ENCODE peak calls at places on chromosomes 16 and 17, in eight cellular contexts. One of them, this sample, is unnamed.

GRCh38 chr16:7921360-7921759 is 588.7 kb downstream of the RBFOX1 start:
- DNase-seq in osteocyte: no peak
- DNase-seq in breast epithelium: no peak
- DNase-seq in fibroblast of mammary gland: no peak
- DNase-seq in prostate gland: no peak
- DNase-seq in heart right ventricle: no peak
- DNase-seq in tibial nerve: no peak
- DNase-seq in MM.1S: no peak
- DNase-seq in this sample: no peak

GRCh38 chr17:63317166-63317845 is 128.8 kb downstream of the CYB561 start:
- DNase-seq in osteocyte: no peak
- DNase-seq in breast epithelium: no peak
- DNase-seq in fibroblast of mammary gland: no peak
- DNase-seq in prostate gland: no peak
- DNase-seq in heart right ventricle: no peak
- DNase-seq in tibial nerve: no peak
- DNase-seq in MM.1S: no peak
- DNase-seq in this sample: no peak

GRCh38 chr17:56595831-56596740 is 2.6 kb downstream of the NOG start:
- DNase-seq in osteocyte: no peak
- DNase-seq in breast epithelium: no peak
- DNase-seq in fibroblast of mammary gland: no peak
- DNase-seq in prostate gland: no peak
- DNase-seq in heart right ventricle: no peak
- DNase-seq in tibial nerve: no peak
- DNase-seq in MM.1S: no peak
- DNase-seq in this sample: no peak

GRCh38 chr16:24372824-24373223 is 116.7 kb downstream of the CACNG3 start:
- DNase-seq in osteocyte: no peak
- DNase-seq in breast epithelium: no peak
- DNase-seq in fibroblast of mammary gland: no peak
- DNase-seq in prostate gland: no peak
- DNase-seq in heart right ventricle: no peak
- DNase-seq in tibial nerve: no peak
- DNase-seq in MM.1S: no peak
- DNase-seq in this sample: no peak

GRCh38 chr17:61475726-61476125 is 23.5 kb downstream of the TBX4 start:
- DNase-seq in osteocyte: no peak
- DNase-seq in breast epithelium: no peak
- DNase-seq in fibroblast of mammary gland: peak; percentile 59
- DNase-seq in prostate gland: no peak
- DNase-seq in heart right ventricle: no peak
- DNase-seq in tibial nerve: no peak
- DNase-seq in MM.1S: no peak
- DNase-seq in this sample: no peak

GRCh38 chr17:40343126-40344119 is 21.1 kb downstream of the GJD3 start:
- DNase-seq in osteocyte: no peak
- DNase-seq in breast epithelium: no peak
- DNase-seq in fibroblast of mammary gland: no peak
- DNase-seq in prostate gland: no peak
- DNase-seq in heart right ventricle: peak; percentile 78
- DNase-seq in tibial nerve: no peak
- DNase-seq in MM.1S: no peak
- DNase-seq in this sample: no peak

GRCh38 chr17:82299452-82299851 is 18.0 kb downstream of the CD7 start:
- DNase-seq in osteocyte: no peak
- DNase-seq in breast epithelium: no peak
- DNase-seq in fibroblast of mammary gland: no peak
- DNase-seq in prostate gland: no peak
- DNase-seq in heart right ventricle: no peak
- DNase-seq in tibial nerve: no peak
- DNase-seq in MM.1S: no peak
- DNase-seq in this sample: no peak

GRCh38 chr16:89051521-89052166 is 42.0 kb upstream of the ACSF3 start:
- DNase-seq in osteocyte: no peak
- DNase-seq in breast epithelium: no peak
- DNase-seq in fibroblast of mammary gland: no peak
- DNase-seq in prostate gland: no peak
- DNase-seq in heart right ventricle: no peak
- DNase-seq in tibial nerve: no peak
- DNase-seq in MM.1S: no peak
- DNase-seq in this sample: no peak

GRCh38 chr17:38575781-38576180 is 30.0 kb downstream of the SRCIN1 start:
- DNase-seq in osteocyte: no peak
- DNase-seq in breast epithelium: peak; percentile 64
- DNase-seq in fibroblast of mammary gland: no peak
- DNase-seq in prostate gland: no peak
- DNase-seq in heart right ventricle: no peak
- DNase-seq in tibial nerve: no peak
- DNase-seq in MM.1S: no peak
- DNase-seq in this sample: no peak

GRCh38 chr17:2233441-2233947 is 70.1 kb downstream of the SMG6 start:
- DNase-seq in osteocyte: no peak
- DNase-seq in breast epithelium: no peak
- DNase-seq in fibroblast of mammary gland: peak; percentile 97
- DNase-seq in prostate gland: no peak
- DNase-seq in heart right ventricle: peak; percentile 33
- DNase-seq in tibial nerve: no peak
- DNase-seq in MM.1S: no peak
- DNase-seq in this sample: no peak

GRCh38 chr17:21394265-21394664 is 18.1 kb downstream of the KCNJ12 start:
- DNase-seq in osteocyte: no peak
- DNase-seq in breast epithelium: no peak
- DNase-seq in fibroblast of mammary gland: peak; percentile 59
- DNase-seq in prostate gland: no peak
- DNase-seq in heart right ventricle: no peak
- DNase-seq in tibial nerve: no peak
- DNase-seq in MM.1S: no peak
- DNase-seq in this sample: no peak

GRCh38 chr17:64320613-64321553 is 57.8 kb upstream of the TEX2 start:
- DNase-seq in osteocyte: no peak
- DNase-seq in breast epithelium: peak; percentile 47
- DNase-seq in fibroblast of mammary gland: peak; percentile 87
- DNase-seq in prostate gland: peak; percentile 41
- DNase-seq in heart right ventricle: peak; percentile 76
- DNase-seq in tibial nerve: peak; percentile 83
- DNase-seq in MM.1S: peak; percentile 73
- DNase-seq in this sample: no peak

GRCh38 chr17:81345211-81346089 is 49.8 kb upstream of the BAHCC1 start:
- DNase-seq in osteocyte: peak; percentile 95
- DNase-seq in breast epithelium: peak; percentile 86
- DNase-seq in fibroblast of mammary gland: peak; percentile 87
- DNase-seq in prostate gland: peak; percentile 77
- DNase-seq in heart right ventricle: peak; percentile 89
- DNase-seq in tibial nerve: peak; percentile 66
- DNase-seq in MM.1S: peak; percentile 49
- DNase-seq in this sample: peak; percentile 80

GRCh38 chr17:74998783-74999182 is 11.4 kb downstream of the CDR2L start:
- DNase-seq in osteocyte: no peak
- DNase-seq in breast epithelium: no peak
- DNase-seq in fibroblast of mammary gland: no peak
- DNase-seq in prostate gland: no peak
- DNase-seq in heart right ventricle: peak; percentile 53
- DNase-seq in tibial nerve: no peak
- DNase-seq in MM.1S: no peak
- DNase-seq in this sample: no peak

GRCh38 chr16:11629071-11630030 is 38.9 kb upstream of the SNN start:
- DNase-seq in osteocyte: no peak
- DNase-seq in breast epithelium: no peak
- DNase-seq in fibroblast of mammary gland: no peak
- DNase-seq in prostate gland: no peak
- DNase-seq in heart right ventricle: peak; percentile 48
- DNase-seq in tibial nerve: no peak
- DNase-seq in MM.1S: peak; percentile 12
- DNase-seq in this sample: no peak

GRCh38 chr17:40750391-40750790 is 4.7 kb downstream of the KRT25 start:
- DNase-seq in osteocyte: no peak
- DNase-seq in breast epithelium: no peak
- DNase-seq in fibroblast of mammary gland: no peak
- DNase-seq in prostate gland: no peak
- DNase-seq in heart right ventricle: no peak
- DNase-seq in tibial nerve: no peak
- DNase-seq in MM.1S: no peak
- DNase-seq in this sample: no peak

GRCh38 chr16:57263585-57264351 is 18.7 kb downstream of the ARL2BP start:
- DNase-seq in osteocyte: no peak
- DNase-seq in breast epithelium: no peak
- DNase-seq in fibroblast of mammary gland: no peak
- DNase-seq in prostate gland: no peak
- DNase-seq in heart right ventricle: no peak
- DNase-seq in tibial nerve: no peak
- DNase-seq in MM.1S: no peak
- DNase-seq in this sample: no peak

GRCh38 chr16:3007059-3007956 is 5.4 kb upstream of the CLDN9 start:
- DNase-seq in osteocyte: no peak
- DNase-seq in breast epithelium: no peak
- DNase-seq in fibroblast of mammary gland: no peak
- DNase-seq in prostate gland: no peak
- DNase-seq in heart right ventricle: no peak
- DNase-seq in tibial nerve: no peak
- DNase-seq in MM.1S: no peak
- DNase-seq in this sample: no peak

GRCh38 chr16:1159973-1160772 is 7.3 kb downstream of the CACNA1H start:
- DNase-seq in osteocyte: no peak
- DNase-seq in breast epithelium: peak; percentile 24
- DNase-seq in fibroblast of mammary gland: no peak
- DNase-seq in prostate gland: peak; percentile 81
- DNase-seq in heart right ventricle: peak; percentile 47
- DNase-seq in tibial nerve: no peak
- DNase-seq in MM.1S: no peak
- DNase-seq in this sample: no peak

GRCh38 chr16:83374951-83375350 is 432.8 kb upstream of the HSBP1 start:
- DNase-seq in osteocyte: no peak
- DNase-seq in breast epithelium: no peak
- DNase-seq in fibroblast of mammary gland: no peak
- DNase-seq in prostate gland: no peak
- DNase-seq in heart right ventricle: no peak
- DNase-seq in tibial nerve: no peak
- DNase-seq in MM.1S: no peak
- DNase-seq in this sample: no peak

GRCh38 chr17:76635039-76635438 is 8.5 kb downstream of the ST6GALNAC1 start:
- DNase-seq in osteocyte: no peak
- DNase-seq in breast epithelium: no peak
- DNase-seq in fibroblast of mammary gland: no peak
- DNase-seq in prostate gland: no peak
- DNase-seq in heart right ventricle: no peak
- DNase-seq in tibial nerve: no peak
- DNase-seq in MM.1S: no peak
- DNase-seq in this sample: no peak

GRCh38 chr16:27482397-27483082 is 67.2 kb downstream of the GTF3C1 start:
- DNase-seq in osteocyte: no peak
- DNase-seq in breast epithelium: no peak
- DNase-seq in fibroblast of mammary gland: no peak
- DNase-seq in prostate gland: no peak
- DNase-seq in heart right ventricle: no peak
- DNase-seq in tibial nerve: no peak
- DNase-seq in MM.1S: no peak
- DNase-seq in this sample: no peak

DNA sequence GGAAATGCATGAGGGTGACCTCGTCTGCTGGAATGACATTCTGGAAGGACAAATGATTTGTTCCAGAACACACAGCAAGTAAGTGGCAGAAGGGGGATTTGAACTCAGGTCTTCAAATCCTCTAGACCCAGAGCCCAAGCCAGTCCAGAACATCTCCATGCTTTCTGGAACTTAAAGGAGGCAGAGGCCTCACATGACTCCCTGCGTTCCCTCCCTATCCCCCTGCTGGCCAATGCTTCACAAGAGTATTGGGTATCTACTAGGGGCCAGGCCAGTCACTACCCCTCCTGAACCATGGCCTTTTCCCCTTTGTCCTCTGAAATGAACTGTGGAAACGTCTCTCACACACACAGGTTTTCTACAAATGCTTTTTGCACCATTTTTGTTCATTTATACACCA is 7.6 kb upstream of the BEAN1 start:
- DNase-seq in osteocyte: peak; percentile 32
- DNase-seq in breast epithelium: no peak
- DNase-seq in fibroblast of mammary gland: no peak
- DNase-seq in prostate gland: no peak
- DNase-seq in heart right ventricle: no peak
- DNase-seq in tibial nerve: no peak
- DNase-seq in MM.1S: no peak
- DNase-seq in this sample: no peak
- TF ChIP-seq CTCF in osteocyte: no peak
- TF ChIP-seq CTCF in breast epithelium: no peak
- TF ChIP-seq CTCF in fibroblast of mammary gland: no peak
- TF ChIP-seq CTCF in prostate gland: no peak
- TF ChIP-seq CTCF in heart right ventricle: no peak
- TF ChIP-seq CTCF in tibial nerve: no peak
- TF ChIP-seq CTCF in MM.1S: no peak
- TF ChIP-seq CTCF in this sample: no peak

GRCh38 chr17:57830880-57831279 is 19.0 kb downstream of the MRPS23 start:
- DNase-seq in osteocyte: no peak
- DNase-seq in breast epithelium: no peak
- DNase-seq in fibroblast of mammary gland: no peak
- DNase-seq in prostate gland: no peak
- DNase-seq in heart right ventricle: no peak
- DNase-seq in tibial nerve: no peak
- DNase-seq in MM.1S: no peak
- DNase-seq in this sample: no peak
- TF ChIP-seq CTCF in osteocyte: no peak
- TF ChIP-seq CTCF in breast epithelium: no peak
- TF ChIP-seq CTCF in fibroblast of mammary gland: no peak
- TF ChIP-seq CTCF in prostate gland: no peak
- TF ChIP-seq CTCF in heart right ventricle: no peak
- TF ChIP-seq CTCF in tibial nerve: no peak
- TF ChIP-seq CTCF in MM.1S: no peak
- TF ChIP-seq CTCF in this sample: no peak

GRCh38 chr16:54411555-54411954 is 125.0 kb upstream of the IRX3 start:
- DNase-seq in osteocyte: no peak
- DNase-seq in breast epithelium: no peak
- DNase-seq in fibroblast of mammary gland: no peak
- DNase-seq in prostate gland: no peak
- DNase-seq in heart right ventricle: peak; percentile 39
- DNase-seq in tibial nerve: no peak
- DNase-seq in MM.1S: no peak
- DNase-seq in this sample: no peak
- TF ChIP-seq CTCF in osteocyte: no peak
- TF ChIP-seq CTCF in breast epithelium: no peak
- TF ChIP-seq CTCF in fibroblast of mammary gland: no peak
- TF ChIP-seq CTCF in prostate gland: no peak
- TF ChIP-seq CTCF in heart right ventricle: no peak
- TF ChIP-seq CTCF in tibial nerve: no peak
- TF ChIP-seq CTCF in MM.1S: no peak
- TF ChIP-seq CTCF in this sample: no peak

DNA sequence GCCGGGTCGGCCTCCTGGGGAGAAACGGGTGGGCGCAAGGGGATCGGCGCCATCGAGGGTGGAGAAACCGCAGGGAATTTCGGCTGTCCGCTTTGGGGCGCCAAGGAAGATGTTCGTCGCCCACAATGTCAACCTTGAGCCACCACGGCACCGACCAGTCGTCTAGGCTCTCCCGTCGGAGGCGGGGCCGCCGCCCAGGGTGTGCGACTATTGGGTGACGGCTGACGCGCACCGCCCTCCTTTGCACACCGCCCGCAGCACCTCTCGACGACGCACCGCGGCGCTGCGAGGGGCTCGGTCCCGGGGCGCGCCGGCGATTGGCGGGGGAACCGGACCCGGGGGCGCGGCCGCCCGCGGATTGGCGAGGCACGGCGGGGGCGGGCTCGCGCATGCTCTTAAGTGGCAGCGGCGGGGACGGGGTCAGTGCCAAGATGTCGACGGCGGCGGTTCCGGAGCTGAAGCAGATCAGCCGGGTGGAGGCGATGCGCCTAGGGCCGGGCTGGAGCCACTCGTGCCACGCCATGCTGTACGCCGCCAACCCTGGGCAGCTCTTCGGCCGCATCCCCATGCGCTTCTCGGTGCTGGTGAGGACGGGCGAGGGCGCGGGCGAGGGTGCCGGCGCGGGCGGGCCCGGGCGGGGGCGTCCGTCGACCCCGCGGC is at the start of gene NUDT16L1:
- DNase-seq in osteocyte: peak; percentile 99
- DNase-seq in breast epithelium: peak; percentile 96
- DNase-seq in fibroblast of mammary gland: peak; percentile 87
- DNase-seq in prostate gland: peak; percentile 96
- DNase-seq in heart right ventricle: peak; percentile 96
- DNase-seq in tibial nerve: peak; percentile 89
- DNase-seq in MM.1S: peak; percentile 97
- DNase-seq in this sample: peak; percentile 83
- TF ChIP-seq CTCF in osteocyte: peak; percentile 51
- TF ChIP-seq CTCF in breast epithelium: no peak
- TF ChIP-seq CTCF in fibroblast of mammary gland: no peak
- TF ChIP-seq CTCF in prostate gland: peak; percentile 74
- TF ChIP-seq CTCF in heart right ventricle: peak; percentile 37
- TF ChIP-seq CTCF in tibial nerve: peak; percentile 71
- TF ChIP-seq CTCF in MM.1S: peak; percentile 12
- TF ChIP-seq CTCF in this sample: no peak

This sample was measured in AG09319.